ENCODE peak calls at places on chromosomes 1 and 21, in eight cellular contexts. A is NCI-H510A treated with DMSO at 0.1 percent for 48 hours; C is fibroblast of the conjunctiva; L is Jurkat, Clone E6-1; U is small intestine; Z is transverse colon; B is GM03348; P is GM04504. Q is an unnamed sample.

GRCh38 chr21:34807146-34807880 is 138.5 kb downstream of the CLIC6 start:
- DNase-seq in A (no peak), C (peak), L (no peak), U (no peak), Z (no peak), B (peak), P (peak), Q (peak)

GRCh38 chr1:119617751-119618691 is 30.0 kb downstream of the ZNF697 start:
- DNase-seq in A (no peak), C (peak), L (no peak), U (no peak), Z (no peak), B (no peak), P (no peak), Q (no peak)

GRCh38 chr1:184950209-184950608 is 24.1 kb downstream of the NIBAN1 start:
- DNase-seq in A (no peak), C (no peak), L (no peak), U (no peak), Z (no peak), B (no peak), P (no peak), Q (no peak)

GRCh38 chr21:43716376-43717165 is 2.4 kb upstream of the PDXK start:
- DNase-seq in A (no peak), C (no peak), L (no peak), U (no peak), Z (peak), B (peak), P (no peak), Q (no peak)

GRCh38 chr1:182985876-182986275 is 32.9 kb upstream of the SHCBP1L start:
- DNase-seq in A (no peak), C (no peak), L (no peak), U (no peak), Z (no peak), B (no peak), P (no peak), Q (no peak)

GRCh38 chr1:236011641-236012040 is 53.2 kb downstream of the NID1 start:
- DNase-seq in A (no peak), C (no peak), L (no peak), U (no peak), Z (no peak), B (no peak), P (no peak), Q (no peak)

GRCh38 chr1:174036204-174036603 is 14.0 kb upstream of the RC3H1 start:
- DNase-seq in A (no peak), C (no peak), L (no peak), U (no peak), Z (no peak), B (no peak), P (no peak), Q (no peak)

GRCh38 chr1:201354151-201354900 is 23.2 kb downstream of the TNNT2 start:
- DNase-seq in A (no peak), C (no peak), L (no peak), U (no peak), Z (no peak), B (no peak), P (no peak), Q (no peak)

GRCh38 chr1:7535016-7535415 is 236.1 kb upstream of the VAMP3 start:
- DNase-seq in A (no peak), C (no peak), L (no peak), U (no peak), Z (no peak), B (no peak), P (no peak), Q (no peak)

GRCh38 chr1:21541835-21542234 is 32.6 kb downstream of the ALPL start:
- DNase-seq in A (no peak), C (no peak), L (no peak), U (no peak), Z (no peak), B (peak), P (peak), Q (peak)